ENCODE peak calls at places on chromosomes 2 and 18, in four cellular contexts. O is iPS-NIHi11; Z is stimulated activated CD4-positive, alpha-beta T cell treated with anti-CD3 and anti-CD28 coated beads, Interleukin-12 subunit alpha, Interleukin-12 subunit beta, amount 100 ng/mL, for 4 hours; H is cerebellum. Q is an unnamed sample.

GRCh38 chr2:26008851-26009566 is 24.9 kb upstream of the RAB10 start:
- DNase-seq in Z (no peak), H (no peak), O (no peak), Q (no peak)

GRCh38 chr2:144131042-144131441 is 388.9 kb downstream of the ZEB2 start:
- DNase-seq in H (no peak), Z (no peak), O (no peak), Q (no peak)

GRCh38 chr2:43193996-43194869 is 32.2 kb downstream of the ZFP36L2 start:
- DNase-seq in H (no peak), O (no peak), Z (no peak), Q (no peak)

GRCh38 chr2:71672011-71672639 is 218.8 kb downstream of the DYSF start:
- DNase-seq in O (peak), H (no peak), Z (no peak), Q (no peak)

GRCh38 chr2:28552045-28552823 is 56.4 kb downstream of the PLB1 start:
- DNase-seq in O (no peak), Z (no peak), H (no peak), Q (no peak)

GRCh38 chr2:118197011-118197695 is 108.9 kb downstream of the INSIG2 start:
- DNase-seq in O (peak), Z (no peak), H (no peak), Q (no peak)

GRCh38 chr2:160583162-160583522 is 89.5 kb upstream of the RBMS1 start:
- DNase-seq in H (no peak), Z (no peak), O (no peak), Q (no peak)

GRCh38 chr2:3729786-3730185 is 26.4 kb downstream of the DCDC2C start:
- DNase-seq in H (no peak), O (no peak), Z (no peak), Q (no peak)

GRCh38 chr18:26457611-26458350 is 90.6 kb downstream of the KCTD1 start:
- DNase-seq in Z (no peak), O (peak), H (peak), Q (no peak)

GRCh38 chr2:144006139-144006538 is 513.8 kb downstream of the ZEB2 start:
- DNase-seq in H (no peak), Z (no peak), O (no peak), Q (no peak)

GRCh38 chr2:238169021-238169707 is 10.4 kb downstream of the ERFE start:
- DNase-seq in H (peak), Z (no peak), O (no peak), Q (no peak)

GRCh38 chr18:7059276-7059675 is 58.3 kb downstream of the LAMA1 start:
- DNase-seq in H (no peak), O (no peak), Z (no peak), Q (no peak)

GRCh38 chr2:240861547-240861946 is 7.1 kb upstream of the AGXT start:
- DNase-seq in Z (no peak), H (no peak), O (no peak), Q (no peak)

GRCh38 chr2:121360566-121361300 is 75.7 kb upstream of the TFCP2L1 start:
- DNase-seq in Z (no peak), H (no peak), O (no peak), Q (no peak)

GRCh38 chr2:148971547-148971946 is 67.0 kb upstream of the LYPD6B start:
- DNase-seq in H (no peak), O (no peak), Z (no peak), Q (no peak)

GRCh38 chr2:9982248-9982647 is 30.8 kb downstream of the GRHL1 start:
- DNase-seq in Z (no peak), H (peak), O (no peak), Q (no peak)

Q was measured in CD8-positive, alpha-beta T cell.